ENCODE peak calls at places on chromosomes 3 and 15, in six cellular contexts. K, J, Y, A, Z and P are unnamed samples.

GRCh38 chr3:59127071-59127470 is 77.2 kb upstream of the CFAP20DC start:
- DNase-seq in K (no peak), J (peak; percentile 38), Y (peak; percentile 77), A (no peak), Z (peak; percentile 89), P (peak; percentile 82)

GRCh38 chr3:143173242-143173641 is 53.7 kb downstream of the CHST2 start:
- DNase-seq in K (no peak), J (no peak), Y (no peak), A (no peak), Z (no peak), P (no peak)

GRCh38 chr3:59766165-59766872 is 716.5 kb upstream of the CFAP20DC start:
- DNase-seq in K (no peak), J (peak; percentile 25), Y (no peak), A (no peak), Z (peak; percentile 67), P (no peak)

GRCh38 chr3:17979911-17980310 is 237.5 kb upstream of the TBC1D5 start:
- DNase-seq in K (no peak), J (no peak), Y (no peak), A (no peak), Z (no peak), P (no peak)

GRCh38 chr15:67183443-67184169 is 70.9 kb downstream of the AAGAB start:
- DNase-seq in K (no peak), J (no peak), Y (no peak), A (peak; percentile 84), Z (peak; percentile 61), P (no peak)

GRCh38 chr3:166837535-166837934 is 542.6 kb downstream of the ZBBX start:
- DNase-seq in K (peak; percentile 37), J (peak; percentile 26), Y (peak; percentile 66), A (peak; percentile 32), Z (no peak), P (peak; percentile 1)

GRCh38 chr3:25289663-25290062 is 138.4 kb upstream of the RARB start:
- DNase-seq in K (no peak), J (no peak), Y (no peak), A (no peak), Z (peak; percentile 45), P (no peak)

GRCh38 chr15:83372434-83372873 is 74.7 kb upstream of the SH3GL3 start:
- DNase-seq in K (no peak), J (no peak), Y (peak; percentile 25), A (no peak), Z (peak; percentile 47), P (peak; percentile 69)

GRCh38 chr3:99172736-99173657 is 271.5 kb upstream of the DCBLD2 start:
- DNase-seq in K (peak; percentile 56), J (peak; percentile 77), Y (peak; percentile 84), A (peak; percentile 54), Z (peak; percentile 71), P (peak; percentile 60)

GRCh38 chr15:73794501-73795133 is 41.5 kb upstream of the INSYN1 start:
- DNase-seq in K (peak; percentile 18), J (no peak), Y (peak; percentile 54), A (no peak), Z (peak; percentile 50), P (peak; percentile 44)

GRCh38 chr3:67176396-67176795 is 178.3 kb downstream of the KBTBD8 start:
- DNase-seq in K (no peak), J (peak; percentile 70), Y (no peak), A (no peak), Z (no peak), P (no peak)

GRCh38 chr15:40255033-40255432 is 16.2 kb downstream of the PAK6 start:
- DNase-seq in K (no peak), J (no peak), Y (no peak), A (no peak), Z (no peak), P (no peak)

GRCh38 chr3:35044185-35044584 is 595.1 kb upstream of the ARPP21 start:
- DNase-seq in K (no peak), J (no peak), Y (no peak), A (no peak), Z (no peak), P (no peak)

GRCh38 chr3:150738688-150739087 is 24.3 kb downstream of the SIAH2 start:
- DNase-seq in K (no peak), J (peak; percentile 49), Y (peak; percentile 22), A (no peak), Z (peak; percentile 45), P (no peak)

GRCh38 chr3:67461667-67462142 is 192.7 kb downstream of the SUCLG2 start:
- DNase-seq in K (no peak), J (no peak), Y (peak; percentile 12), A (no peak), Z (peak; percentile 61), P (no peak)

GRCh38 chr15:92069308-92070244 is 216.1 kb downstream of the SLCO3A1 start:
- DNase-seq in K (peak; percentile 39), J (peak; percentile 48), Y (peak; percentile 74), A (no peak), Z (peak; percentile 87), P (peak; percentile 94)

DNA sequence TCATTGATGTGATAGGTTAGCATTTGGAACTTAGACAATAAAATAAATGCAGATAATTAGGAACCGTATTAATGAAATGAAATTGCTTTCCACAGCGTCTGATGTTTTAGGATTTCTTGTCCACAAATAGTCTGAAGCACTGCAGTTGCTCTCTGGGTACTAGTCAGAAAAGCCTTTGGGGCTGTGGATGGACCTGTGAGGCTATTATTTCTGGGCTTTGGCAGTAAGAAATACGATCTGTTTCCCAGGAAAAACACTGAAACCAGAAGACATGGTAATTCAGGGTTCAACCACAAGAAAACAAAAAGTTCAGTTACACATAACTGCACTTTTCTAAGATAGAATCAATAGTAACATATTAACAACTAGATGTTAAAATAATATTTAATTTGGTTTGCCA is 868.0 kb downstream of the ROBO1 start:
- DNase-seq in K (no peak), J (no peak), Y (no peak), A (no peak), Z (peak; percentile 8), P (no peak)
- H3K27me3 ChIP-seq in K (no peaks in the 10 kb centered on the region), J (no peaks in the 10 kb centered on the region), Y (no peaks in the 10 kb centered on the region), A (no peaks in the 10 kb centered on the region), Z (no peaks in the 10 kb centered on the region), P (no peaks in the 10 kb centered on the region)

GRCh38 chr3:71579301-71579933 is 4.1 kb downstream of the FOXP1 start:
- DNase-seq in K (no peak), J (no peak), Y (no peak), A (no peak), Z (peak; percentile 37), P (peak; percentile 29)
- H3K79me2 ChIP-seq in K (no peaks in the 10 kb centered on the region), J (peaks cover 67% of the 10 kb centered on the region), Y (peaks cover 45% of the 10 kb centered on the region), A (peaks cover 74% of the 10 kb centered on the region), Z (peaks cover 2% of the 10 kb centered on the region), P (peaks cover 77% of the 10 kb centered on the region)

GRCh38 chr15:76991741-76992645 is 2.9 kb upstream of the PSTPIP1 start:
- DNase-seq in K (no peak), J (no peak), Y (no peak), A (no peak), Z (no peak), P (no peak)
- H3K4me2 ChIP-seq in K (no peak overlapping the region), J (no peak overlapping the region), Y (no peak overlapping the region), A (no peak overlapping the region), Z (no peak overlapping the region), P (no peak overlapping the region)

GRCh38 chr15:74815961-74816360 is 3.3 kb downstream of the LMAN1L start:
- DNase-seq in K (no peak), J (no peak), Y (no peak), A (no peak), Z (no peak), P (no peak)
- H3K27me3 ChIP-seq in K (no peaks in the 10 kb centered on the region), J (no peaks in the 10 kb centered on the region), Y (no peaks in the 10 kb centered on the region), A (peaks cover 1% of the 10 kb centered on the region), Z (peaks cover 5% of the 10 kb centered on the region), P (no peaks in the 10 kb centered on the region)

GRCh38 chr3:72413228-72413627 is 435.0 kb downstream of the SHQ1 start:
- DNase-seq in K (no peak), J (no peak), Y (peak; percentile 52), A (peak; percentile 39), Z (peak; percentile 60), P (peak; percentile 39)

GRCh38 chr3:72414481-72415016 is 433.7 kb downstream of the SHQ1 start:
- DNase-seq in K (no peak), J (no peak), Y (no peak), A (no peak), Z (no peak), P (no peak)

GRCh38 chr3:72421786-72422185 is 426.5 kb downstream of the SHQ1 start:
- DNase-seq in K (no peak), J (no peak), Y (no peak), A (peak; percentile 5), Z (no peak), P (no peak)

GRCh38 chr3:72418856-72419255 is 429.4 kb downstream of the SHQ1 start:
- DNase-seq in K (no peak), J (no peak), Y (no peak), A (no peak), Z (no peak), P (no peak)

DNA sequence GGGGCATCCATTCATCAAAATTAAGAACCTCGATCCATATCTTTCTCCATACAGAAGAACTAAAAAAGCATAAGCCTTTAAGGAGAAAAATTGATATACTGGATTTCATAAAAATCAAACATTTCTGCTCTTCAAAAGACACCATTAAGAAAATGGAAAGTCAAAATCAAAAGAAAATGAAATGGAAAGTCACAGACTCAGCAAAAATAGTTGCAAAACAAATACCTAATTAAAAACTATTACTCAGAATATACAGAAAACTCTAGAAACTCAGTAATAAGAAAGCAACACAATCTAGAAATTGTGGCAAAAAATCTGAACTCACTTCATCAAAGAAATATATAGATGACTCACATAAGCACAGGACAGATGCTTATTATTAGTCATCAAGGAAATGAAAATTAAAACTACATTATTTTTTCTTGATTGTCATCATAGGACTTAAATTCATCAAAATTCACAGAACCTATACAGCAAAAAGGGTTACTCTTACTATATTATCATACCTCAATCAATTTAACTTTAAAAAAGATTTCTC is 430.0 kb downstream of the SHQ1 start:
- DNase-seq in K (no peak), J (no peak), Y (peak; percentile 32), A (no peak), Z (peak; percentile 22), P (no peak)
- H3K79me2 ChIP-seq in K (peaks cover 98% of the 10 kb centered on the region), J (peaks cover 100% of the 10 kb centered on the region), Y (peaks cover 100% of the 10 kb centered on the region), A (peaks cover 98% of the 10 kb centered on the region), Z (peaks cover 56% of the 10 kb centered on the region), P (peaks cover 99% of the 10 kb centered on the region)

GRCh38 chr3:44016818-44017217 is 224.9 kb upstream of the TOPAZ1 start:
- DNase-seq in K (no peak), J (no peak), Y (peak; percentile 19), A (no peak), Z (no peak), P (no peak)
- H3K4me2 ChIP-seq in K (no peak overlapping the region), J (no peak overlapping the region), Y (no peak overlapping the region), A (no peak overlapping the region), Z (no peak overlapping the region), P (no peak overlapping the region)

GRCh38 chr15:68800875-68801274 is 19.8 kb downstream of the ANP32A start:
- DNase-seq in K (no peak), J (no peak), Y (no peak), A (no peak), Z (no peak), P (no peak)

GRCh38 chr15:68806220-68807105 is 14.2 kb downstream of the ANP32A start:
- DNase-seq in K (no peak), J (no peak), Y (no peak), A (no peak), Z (no peak), P (no peak)

GRCh38 chr15:68798695-68799094 is 22.0 kb downstream of the ANP32A start:
- DNase-seq in K (no peak), J (no peak), Y (no peak), A (no peak), Z (no peak), P (no peak)

GRCh38 chr15:68801572-68802148 is 19.0 kb downstream of the ANP32A start:
- DNase-seq in K (no peak), J (no peak), Y (no peak), A (no peak), Z (no peak), P (no peak)

GRCh38 chr15:68802373-68802772 is 18.3 kb downstream of the ANP32A start:
- DNase-seq in K (no peak), J (no peak), Y (no peak), A (no peak), Z (no peak), P (no peak)
- H3K27me3 ChIP-seq in K (no peaks in the 10 kb centered on the region), J (no peaks in the 10 kb centered on the region), Y (no peaks in the 10 kb centered on the region), A (no peaks in the 10 kb centered on the region), Z (no peaks in the 10 kb centered on the region), P (no peaks in the 10 kb centered on the region)